ENCODE peak calls at places on chromosomes 12 and 14, in nine cellular contexts. E, M, K, I, A, P, N, S and F are unnamed samples.

GRCh38 chr12:13126494-13126893 is 23.0 kb upstream of the GSG1 start:
- DNase-seq in E (no peak), M (no peak), K (no peak), I (no peak), A (no peak), P (no peak), N (no peak), S (no peak), F (no peak)

GRCh38 chr14:34465069-34465859 is 3.2 kb upstream of the SPTSSA start:
- DNase-seq in E (peak), M (peak), K (no peak), I (no peak), A (no peak), P (no peak), N (no peak), S (no peak), F (peak)

GRCh38 chr12:85550924-85551323 is 270.9 kb downstream of the ALX1 start:
- DNase-seq in E (no peak), M (no peak), K (no peak), I (no peak), A (no peak), P (no peak), N (no peak), S (no peak), F (no peak)

GRCh38 chr12:72323881-72324280 is 51.7 kb downstream of the TRHDE start:
- DNase-seq in E (no peak), M (peak), K (no peak), I (no peak), A (no peak), P (no peak), N (no peak), S (no peak), F (no peak)

GRCh38 chr12:130619378-130619970 is 96.6 kb downstream of the RIMBP2 start:
- DNase-seq in E (no peak), M (no peak), K (no peak), I (no peak), A (no peak), P (no peak), N (no peak), S (no peak), F (no peak)

GRCh38 chr14:37320106-37320505 is 122.4 kb downstream of the MIPOL1 start:
- DNase-seq in E (no peak), M (no peak), K (no peak), I (no peak), A (no peak), P (no peak), N (no peak), S (no peak), F (no peak)

GRCh38 chr12:4579305-4580097 is 17.5 kb downstream of the DYRK4 start:
- DNase-seq in E (peak), M (peak), K (no peak), I (no peak), A (no peak), P (no peak), N (no peak), S (no peak), F (peak)

GRCh38 chr12:49893753-49894752 is 9.6 kb downstream of the FAIM2 start:
- DNase-seq in E (no peak), M (peak), K (no peak), I (no peak), A (no peak), P (no peak), N (no peak), S (no peak), F (no peak)

GRCh38 chr14:67940894-67941455 is 121.4 kb downstream of the RAD51B start:
- DNase-seq in E (no peak), M (peak), K (no peak), I (no peak), A (no peak), P (peak), N (peak), S (no peak), F (peak)

GRCh38 chr14:63308723-63309317 is 9.9 kb downstream of the GPHB5 start:
- DNase-seq in E (peak), M (no peak), K (no peak), I (no peak), A (no peak), P (no peak), N (no peak), S (no peak), F (peak)

GRCh38 chr12:6507102-6507998 is 13.4 kb downstream of the NCAPD2 start:
- DNase-seq in E (no peak), M (no peak), K (no peak), I (no peak), A (no peak), P (no peak), N (no peak), S (no peak), F (peak)

GRCh38 chr14:91899213-91899612 is 31.9 kb upstream of the TC2N start:
- DNase-seq in E (no peak), M (no peak), K (peak), I (no peak), A (peak), P (no peak), N (no peak), S (no peak), F (no peak)

GRCh38 chr12:53996188-53996885 is 3.6 kb upstream of the HOXC9 start:
- DNase-seq in E (no peak), M (no peak), K (no peak), I (no peak), A (no peak), P (no peak), N (no peak), S (no peak), F (no peak)

GRCh38 chr12:130186631-130187269 is 24.5 kb downstream of the FZD10 start:
- DNase-seq in E (no peak), M (no peak), K (no peak), I (no peak), A (no peak), P (no peak), N (no peak), S (no peak), F (no peak)

GRCh38 chr12:65306603-65307501 is 28.4 kb downstream of the MSRB3 start:
- DNase-seq in E (peak), M (peak), K (no peak), I (no peak), A (no peak), P (no peak), N (no peak), S (peak), F (peak)

GRCh38 chr12:81530352-81530751 is 228.8 kb downstream of the PPFIA2 start:
- DNase-seq in E (no peak), M (no peak), K (no peak), I (no peak), A (no peak), P (no peak), N (no peak), S (no peak), F (no peak)

GRCh38 chr14:61461808-61462275 is 140.5 kb downstream of the PRKCH start:
- DNase-seq in E (peak), M (peak), K (peak), I (no peak), A (no peak), P (peak), N (no peak), S (no peak), F (peak)

GRCh38 chr12:121748571-121749265 is 36.2 kb downstream of the TMEM120B start:
- DNase-seq in E (peak), M (peak), K (no peak), I (no peak), A (no peak), P (peak), N (no peak), S (peak), F (peak)

GRCh38 chr12:112979281-112979680 is 962 bp downstream of the OAS2 start:
- DNase-seq in E (no peak), M (no peak), K (no peak), I (no peak), A (no peak), P (no peak), N (peak), S (no peak), F (no peak)

GRCh38 chr12:45309826-45310626 is 94.1 kb downstream of the ANO6 start:
- DNase-seq in E (no peak), M (peak), K (no peak), I (no peak), A (no peak), P (no peak), N (no peak), S (no peak), F (no peak)

GRCh38 chr12:30694412-30694955 is 1.2 kb downstream of the IPO8 start:
- DNase-seq in E (no peak), M (peak), K (no peak), I (no peak), A (no peak), P (no peak), N (no peak), S (no peak), F (no peak)

GRCh38 chr14:54737132-54737711 is 165.4 kb downstream of the GCH1 start:
- DNase-seq in E (no peak), M (peak), K (no peak), I (no peak), A (no peak), P (no peak), N (no peak), S (no peak), F (peak)

GRCh38 chr12:105330283-105330937 is at the start of gene C12orf75:
- DNase-seq in E (peak), M (peak), K (peak), I (peak), A (peak), P (peak), N (peak), S (peak), F (peak)

GRCh38 chr12:121996945-121997612 is 24.6 kb upstream of the BCL7A start:
- DNase-seq in E (no peak), M (no peak), K (no peak), I (no peak), A (no peak), P (no peak), N (no peak), S (no peak), F (no peak)

GRCh38 chr14:49770212-49770817 is 2.4 kb downstream of the KLHDC2 start:
- DNase-seq in E (peak), M (peak), K (no peak), I (no peak), A (peak), P (no peak), N (no peak), S (no peak), F (peak)

GRCh38 chr14:73242274-73242960 is 5.1 kb downstream of the PAPLN start:
- DNase-seq in E (no peak), M (no peak), K (no peak), I (no peak), A (peak), P (no peak), N (no peak), S (peak), F (no peak)

GRCh38 chr12:48631071-48631470 is 51.0 kb downstream of the KANSL2 start:
- DNase-seq in E (no peak), M (no peak), K (no peak), I (no peak), A (no peak), P (no peak), N (no peak), S (no peak), F (no peak)

GRCh38 chr12:86627001-86627400 is 370.8 kb upstream of the MGAT4C start:
- DNase-seq in E (no peak), M (no peak), K (no peak), I (no peak), A (no peak), P (no peak), N (no peak), S (no peak), F (no peak)

GRCh38 chr14:35808076-35808657 is 928 bp downstream of the RALGAPA1 start:
- DNase-seq in E (no peak), M (peak), K (no peak), I (no peak), A (peak), P (peak), N (no peak), S (no peak), F (no peak)

GRCh38 chr14:73612339-73613045 is at the start of gene ACOT6:
- DNase-seq in E (peak), M (peak), K (peak), I (peak), A (peak), P (peak), N (peak), S (peak), F (peak)

GRCh38 chr12:120376416-120376815 is 7.5 kb upstream of the MSI1 start:
- DNase-seq in E (no peak), M (no peak), K (no peak), I (no peak), A (no peak), P (no peak), N (no peak), S (no peak), F (no peak)

GRCh38 chr14:34615507-34615906 is 14.4 kb downstream of the SNX6 start:
- DNase-seq in E (no peak), M (no peak), K (no peak), I (no peak), A (no peak), P (no peak), N (no peak), S (no peak), F (no peak)

GRCh38 chr14:104147346-104148125 is 9.1 kb downstream of the KIF26A start:
- DNase-seq in E (no peak), M (no peak), K (no peak), I (no peak), A (no peak), P (no peak), N (no peak), S (no peak), F (no peak)

GRCh38 chr14:104149617-104150141 is 11.3 kb downstream of the KIF26A start:
- DNase-seq in E (no peak), M (peak), K (no peak), I (peak), A (no peak), P (no peak), N (no peak), S (no peak), F (no peak)

GRCh38 chr14:104150201-104151027 is 12.0 kb downstream of the KIF26A start:
- DNase-seq in E (no peak), M (peak), K (no peak), I (peak), A (no peak), P (no peak), N (no peak), S (no peak), F (peak)

GRCh38 chr14:104149278-104149595 is 10.8 kb downstream of the KIF26A start:
- DNase-seq in E (no peak), M (no peak), K (no peak), I (no peak), A (no peak), P (no peak), N (no peak), S (no peak), F (no peak)

GRCh38 chr14:104148433-104149277 is 10.3 kb downstream of the KIF26A start:
- DNase-seq in E (no peak), M (peak), K (no peak), I (no peak), A (no peak), P (no peak), N (no peak), S (no peak), F (no peak)
- H3K27ac ChIP-seq in E (no peak), M (no peak), K (no peak), I (no peak), A (no peak), P (no peak), N (no peak), S (no peak), F (no peak)

DNA sequence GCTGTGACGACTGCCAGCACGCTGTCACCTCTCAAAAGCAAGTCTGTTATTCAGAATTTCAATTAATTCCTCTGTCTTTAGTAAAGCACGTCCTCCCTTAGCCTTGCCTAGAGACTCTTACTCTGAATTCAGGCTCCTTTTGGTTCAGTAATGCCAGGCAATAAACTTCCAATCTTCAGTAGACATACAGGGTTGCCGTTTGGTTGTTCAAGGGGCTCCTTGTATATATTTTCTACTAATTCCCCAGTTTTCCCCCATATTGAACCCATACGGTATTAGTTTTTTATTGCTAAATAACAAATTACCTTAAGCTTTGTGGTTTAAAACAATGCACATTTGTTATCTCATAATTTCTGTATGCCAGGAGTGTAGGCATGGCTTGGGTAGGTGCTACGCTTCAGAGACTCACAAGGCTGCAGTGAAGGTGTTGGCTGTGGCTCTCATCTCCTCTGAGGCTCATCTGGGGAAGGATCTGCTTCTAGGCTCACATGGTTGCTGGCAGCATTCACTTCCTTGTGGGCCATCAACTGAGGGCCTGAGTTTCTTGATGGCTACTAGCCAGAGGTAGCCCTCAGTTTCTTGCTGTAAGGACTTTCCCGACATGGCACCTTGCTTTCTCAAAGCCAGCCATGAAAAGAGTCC is 7.3 kb upstream of the CLECL1 start:
- DNase-seq in E (no peak), M (no peak), K (no peak), I (no peak), A (no peak), P (no peak), N (no peak), S (no peak), F (no peak)
- H3K4me3 ChIP-seq in E (peak), M (no peak), K (peak), I (no peak), A (peak), P (peak), N (peak), S (peak), F (peak)

DNA sequence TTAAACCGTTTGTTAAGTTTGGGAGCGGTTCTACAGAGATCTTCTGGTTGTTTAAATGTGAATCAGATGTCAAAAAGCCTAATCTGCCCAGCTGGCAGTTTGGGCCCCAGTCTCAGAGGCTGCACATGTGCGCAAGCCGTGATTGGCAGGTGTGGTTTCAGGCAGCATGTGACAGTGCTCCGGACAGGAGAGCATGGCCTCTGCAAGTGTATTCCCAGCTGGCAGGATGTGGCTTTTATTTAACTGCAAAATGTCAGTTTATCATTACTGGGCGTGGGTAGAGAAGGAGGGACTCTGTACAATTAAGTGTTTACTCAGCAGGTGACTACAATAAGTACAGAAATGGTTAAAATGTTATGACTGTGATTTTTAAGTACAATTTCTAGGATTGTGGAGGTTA is 77.5 kb downstream of the PELI2 start:
- DNase-seq in E (no peak), M (peak), K (no peak), I (no peak), A (no peak), P (no peak), N (no peak), S (no peak), F (no peak)
- H3K27ac ChIP-seq in E (no peak), M (peak), K (no peak), I (no peak), A (no peak), P (peak), N (no peak), S (peak), F (peak)

GRCh38 chr14:69625299-69626131 is 14.1 kb downstream of the SUSD6 start:
- DNase-seq in E (no peak), M (peak), K (peak), I (peak), A (peak), P (peak), N (peak), S (peak), F (peak)
- H3K4me3 ChIP-seq in E (no peak), M (no peak), K (peak), I (no peak), A (no peak), P (no peak), N (no peak), S (no peak), F (no peak)

GRCh38 chr12:52006726-52007157 is at the start of gene TAMALIN:
- DNase-seq in E (no peak), M (peak), K (peak), I (peak), A (peak), P (peak), N (peak), S (peak), F (no peak)

GRCh38 chr12:52007158-52007921 is 594 bp downstream of the TAMALIN start:
- DNase-seq in E (no peak), M (peak), K (peak), I (peak), A (peak), P (no peak), N (peak), S (peak), F (no peak)

GRCh38 chr12:52005903-52006703 is 643 bp upstream of the TAMALIN start:
- DNase-seq in E (no peak), M (peak), K (peak), I (peak), A (peak), P (peak), N (peak), S (no peak), F (no peak)

GRCh38 chr12:52009081-52009751 is 2.5 kb downstream of the TAMALIN start:
- DNase-seq in E (no peak), M (peak), K (no peak), I (no peak), A (no peak), P (no peak), N (no peak), S (no peak), F (no peak)

GRCh38 chr12:52007982-52008510 is 1.3 kb downstream of the TAMALIN start:
- DNase-seq in E (no peak), M (no peak), K (no peak), I (no peak), A (no peak), P (no peak), N (no peak), S (no peak), F (no peak)
- H3K27ac ChIP-seq in E (no peak), M (no peak), K (peak), I (peak), A (peak), P (peak), N (peak), S (peak), F (no peak)

GRCh38 chr14:20802341-20803084 is at the start of gene RNASE1:
- DNase-seq in E (peak), M (no peak), K (no peak), I (peak), A (peak), P (peak), N (peak), S (no peak), F (no peak)
- H3K4me3 ChIP-seq in E (no peak), M (no peak), K (no peak), I (peak), A (peak), P (peak), N (peak), S (peak), F (no peak)

GRCh38 chr14:24080888-24081738 is 9.8 kb downstream of the CPNE6 start:
- DNase-seq in E (peak), M (peak), K (peak), I (peak), A (peak), P (peak), N (no peak), S (peak), F (no peak)
- H3K27ac ChIP-seq in E (no peak), M (no peak), K (peak), I (peak), A (peak), P (no peak), N (peak), S (peak), F (no peak)